ENCODE peak calls at places on chromosomes 2 and 18, in six cellular contexts. N is heart left ventricle, L is IMR-90, W is A549, G is body of pancreas, F is HCT116. M is an unnamed sample.

GRCh38 chr2:127638361-127639110 is 7.4 kb upstream of the GPR17 start:
- DNase-seq in N (no peak), L (no peak), W (no peak), G (no peak), F (no peak), M (no peak)

GRCh38 chr2:152557273-152557879 is 159.9 kb downstream of the PRPF40A start:
- DNase-seq in N (no peak), L (no peak), W (no peak), G (no peak), F (no peak), M (no peak)

GRCh38 chr2:202758638-202759037 is 112.9 kb downstream of the ICA1L start:
- DNase-seq in N (no peak), L (no peak), W (no peak), G (peak), F (no peak), M (no peak)

GRCh38 chr2:400988-401679 is 113.2 kb upstream of the ALKAL2 start:
- DNase-seq in N (no peak), L (no peak), W (no peak), G (peak), F (no peak), M (no peak)

GRCh38 chr2:152588911-152589310 is 128.3 kb downstream of the PRPF40A start:
- DNase-seq in N (no peak), L (no peak), W (no peak), G (no peak), F (no peak), M (no peak)

GRCh38 chr2:173884403-173884802 is 80.8 kb downstream of the SP3 start:
- DNase-seq in N (peak), L (peak), W (no peak), G (peak), F (peak), M (no peak)

GRCh38 chr2:61694312-61695274 is 156.4 kb upstream of the XPO1 start:
- DNase-seq in N (peak), L (peak), W (peak), G (peak), F (peak), M (peak)

GRCh38 chr2:10333247-10333613 is 30.5 kb downstream of the HPCAL1 start:
- DNase-seq in N (no peak), L (no peak), W (no peak), G (peak), F (no peak), M (no peak)

GRCh38 chr2:11634584-11634983 is 35.4 kb downstream of the NTSR2 start:
- DNase-seq in N (no peak), L (no peak), W (no peak), G (no peak), F (no peak), M (no peak)

GRCh38 chr2:181621779-181622490 is 35.0 kb downstream of the CERKL start:
- DNase-seq in N (no peak), L (no peak), W (no peak), G (no peak), F (no peak), M (no peak)

GRCh38 chr2:71833855-71834554 is 313.7 kb downstream of the CYP26B1 start:
- DNase-seq in N (peak), L (no peak), W (no peak), G (peak), F (no peak), M (peak)

GRCh38 chr18:48409591-48410094 is 460 bp upstream of the ZBTB7C start:
- DNase-seq in N (peak), L (no peak), W (no peak), G (no peak), F (no peak), M (no peak)

GRCh38 chr2:43802135-43802534 is 28.3 kb downstream of the DYNC2LI1 start:
- DNase-seq in N (no peak), L (no peak), W (no peak), G (no peak), F (no peak), M (no peak)

GRCh38 chr18:47931707-47932103 is 1.2 kb upstream of the SMAD2 start:
- DNase-seq in N (peak), L (no peak), W (no peak), G (peak), F (no peak), M (no peak)

GRCh38 chr2:181675241-181675640 is 5.1 kb downstream of the NEUROD1 start:
- DNase-seq in N (no peak), L (no peak), W (no peak), G (no peak), F (no peak), M (no peak)

GRCh38 chr2:240438810-240439697 is 3.6 kb downstream of the GPC1 start:
- DNase-seq in N (peak), L (no peak), W (no peak), G (no peak), F (no peak), M (no peak)

GRCh38 chr2:19611491-19612332 is 253.3 kb upstream of the OSR1 start:
- DNase-seq in N (no peak), L (peak), W (peak), G (peak), F (peak), M (no peak)

GRCh38 chr2:70850905-70851304 is 15.3 kb upstream of the CD207 start:
- DNase-seq in N (no peak), L (no peak), W (no peak), G (no peak), F (no peak), M (no peak)

GRCh38 chr18:48616484-48617255 is 77.8 kb downstream of the CTIF start:
- DNase-seq in N (no peak), L (no peak), W (no peak), G (no peak), F (no peak), M (no peak)

GRCh38 chr2:176781570-176782217 is 430.9 kb upstream of the HNRNPA3 start:
- DNase-seq in N (no peak), L (no peak), W (no peak), G (no peak), F (no peak), M (no peak)

GRCh38 chr2:200703132-200703925 is 108.4 kb upstream of the BZW1 start:
- DNase-seq in N (no peak), L (peak), W (peak), G (peak), F (peak), M (no peak)

GRCh38 chr18:37521500-37522465 is 43.8 kb downstream of the CELF4 start:
- DNase-seq in N (no peak), L (no peak), W (no peak), G (no peak), F (no peak), M (no peak)

GRCh38 chr2:180202591-180202990 is 195.5 kb upstream of the CWC22 start:
- DNase-seq in N (no peak), L (no peak), W (no peak), G (no peak), F (no peak), M (no peak)

GRCh38 chr2:109129356-109129920 is 433 bp downstream of the SH3RF3 start:
- DNase-seq in N (peak), L (no peak), W (peak), G (no peak), F (no peak), M (no peak)

GRCh38 chr2:7182525-7182924 is 265.3 kb downstream of the RNF144A start:
- DNase-seq in N (no peak), L (no peak), W (no peak), G (no peak), F (no peak), M (no peak)

GRCh38 chr2:118202707-118203303 is 114.5 kb downstream of the INSIG2 start:
- DNase-seq in N (no peak), L (peak), W (peak), G (peak), F (no peak), M (no peak)

GRCh38 chr18:79775441-79776221 is 22.1 kb upstream of the KCNG2 start:
- DNase-seq in N (no peak), L (no peak), W (no peak), G (no peak), F (no peak), M (no peak)

GRCh38 chr18:31586616-31587015 is 5.1 kb upstream of the TTR start:
- DNase-seq in N (no peak), L (no peak), W (no peak), G (no peak), F (no peak), M (no peak)

GRCh38 chr2:133411857-133412256 is 156.4 kb downstream of the NCKAP5 start:
- DNase-seq in N (no peak), L (no peak), W (no peak), G (no peak), F (no peak), M (no peak)
- TF ChIP-seq CTCF in N (no peak), L (no peak), W (no peak), G (no peak), F (no peak), M (no peak)

DNA sequence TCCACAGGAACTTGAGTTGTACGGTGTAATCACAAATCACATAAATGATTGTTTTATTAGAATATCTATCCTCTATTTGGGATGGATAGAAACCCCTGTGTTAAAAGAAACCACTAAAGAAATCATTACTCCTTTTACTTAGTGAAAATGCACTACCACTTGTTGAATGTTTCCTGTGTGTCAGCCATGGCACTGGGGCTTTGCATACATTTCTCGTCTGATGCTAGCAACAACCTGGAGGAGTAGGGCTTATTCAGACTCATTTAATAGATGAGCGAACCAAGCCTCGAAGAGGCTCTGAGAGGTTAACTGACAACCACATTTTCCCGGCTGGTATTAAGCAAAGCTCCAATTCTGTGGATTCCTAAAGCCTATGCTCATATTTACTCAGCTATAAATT is 60.5 kb upstream of the PELI1 start:
- DNase-seq in N (no peak), L (no peak), W (no peak), G (no peak), F (no peak), M (no peak)
- H3K4me3 ChIP-seq in N (peak), L (no peak), W (no peak), G (no peak), F (no peak), M (no peak)

GRCh38 chr18:12253517-12254136 is 534 bp upstream of the CIDEA start:
- DNase-seq in N (peak), L (no peak), W (no peak), G (peak), F (no peak), M (no peak)
- TF ChIP-seq POLR2A in N (no peak), L (no peak), W (no peak), G (no peak), F (no peak), M (no peak)

GRCh38 chr2:237164474-237165047 is 78.9 kb downstream of the COPS8 start:
- DNase-seq in N (no peak), L (no peak), W (no peak), G (no peak), F (no peak), M (no peak)
- TF ChIP-seq CTCF in N (no peak), L (no peak), W (no peak), G (no peak), F (no peak), M (no peak)

DNA sequence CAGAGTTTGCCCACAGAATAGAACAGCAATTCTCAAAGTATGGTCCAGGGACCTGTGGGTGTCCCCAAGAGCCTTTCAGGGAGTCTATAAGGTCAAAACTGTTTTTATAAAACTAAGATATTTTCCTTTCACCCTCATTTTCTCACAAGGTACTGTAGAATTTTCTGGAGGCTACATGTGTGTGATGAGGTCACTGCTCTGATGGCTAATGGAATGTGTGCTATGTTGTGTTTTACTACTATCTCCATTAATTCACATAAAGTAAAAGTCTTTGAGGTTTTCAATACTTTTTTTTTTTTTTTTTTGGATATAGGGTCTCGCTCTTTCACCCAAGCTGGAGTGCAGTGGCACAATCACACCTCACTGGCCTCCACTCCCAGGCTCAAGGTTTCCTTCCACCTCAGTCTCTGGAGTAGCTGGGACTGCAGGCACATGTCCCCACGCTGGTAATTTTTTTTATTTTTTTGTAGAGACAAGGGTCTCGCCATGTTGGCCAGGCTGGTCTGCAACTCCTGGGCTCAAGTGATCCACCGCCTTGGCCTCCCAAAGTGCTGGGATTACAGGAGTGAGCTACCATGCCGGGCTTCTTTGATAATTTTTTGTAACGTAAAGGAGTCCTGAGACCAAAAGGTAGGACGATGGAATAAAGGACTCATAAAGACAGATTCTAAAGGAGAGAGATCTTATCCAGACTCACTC is 1.8 kb downstream of the TRABD2A start:
- DNase-seq in N (no peak), L (peak), W (no peak), G (no peak), F (no peak), M (no peak)
- H3K4me3 ChIP-seq in N (peak), L (peak), W (no peak), G (no peak), F (no peak), M (no peak)

DNA sequence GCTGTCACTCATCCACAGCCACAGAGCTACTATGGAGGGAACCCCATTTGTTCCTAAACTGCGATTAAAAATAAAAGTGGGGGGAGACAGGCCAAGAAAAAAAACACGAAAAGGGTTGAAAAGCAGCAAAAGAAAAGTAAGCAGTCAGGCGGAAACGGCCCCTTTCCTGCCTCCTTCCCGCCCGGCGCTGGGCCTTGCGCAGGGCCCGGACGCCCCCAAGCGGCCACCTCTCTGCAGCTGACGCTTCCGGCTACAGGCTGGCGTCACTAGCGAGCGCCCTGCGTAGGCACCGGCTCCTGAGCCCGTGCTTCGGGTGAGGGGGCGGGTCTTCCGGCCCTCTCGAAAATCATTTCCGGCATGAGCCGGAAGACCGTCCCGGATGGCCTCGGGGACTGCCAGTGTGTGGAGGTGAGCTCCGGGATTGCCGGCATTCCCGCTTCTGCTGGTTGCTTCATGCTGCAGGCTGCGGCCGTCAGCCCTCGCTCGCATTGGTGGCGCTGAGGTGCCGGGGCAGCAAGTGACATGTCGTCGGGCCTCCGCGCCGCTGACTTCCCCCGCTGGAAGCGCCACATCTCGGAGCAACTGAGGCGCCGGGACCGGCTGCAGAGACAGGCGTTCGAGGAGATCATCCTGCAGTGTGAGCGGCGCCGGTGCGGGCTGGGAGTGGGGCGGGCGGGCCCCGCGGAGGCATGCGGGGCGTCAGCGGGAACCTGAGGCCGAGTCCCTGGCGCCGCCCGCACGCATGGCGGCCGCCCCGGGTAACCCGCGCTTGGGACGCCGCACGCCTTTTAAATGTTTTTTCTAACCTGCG is at the start of gene ATG16L1:
- DNase-seq in N (peak), L (peak), W (peak), G (peak), F (peak), M (peak)
- TF ChIP-seq POLR2A in N (no peak), L (peak), W (peak), G (peak), F (peak), M (no peak)

GRCh38 chr2:31151501-31151900 is 13.3 kb upstream of the GALNT14 start:
- DNase-seq in N (no peak), L (no peak), W (no peak), G (no peak), F (no peak), M (no peak)
- TF ChIP-seq CTCF in N (no peak), L (peak), W (peak), G (no peak), F (no peak), M (no peak)

GRCh38 chr2:101745711-101746694 is 48.5 kb downstream of the MAP4K4 start:
- DNase-seq in N (no peak), L (peak), W (no peak), G (no peak), F (no peak), M (no peak)
- H3K4me3 ChIP-seq in N (no peak), L (no peak), W (no peak), G (no peak), F (no peak), M (no peak)